ENCODE peak calls at places on chromosomes 12 and 14, in six cellular contexts. R is suprapubic skin, J is IMR-90, X is tibial nerve, S is HCT116, Q is A549. K is an unnamed sample. For H3K4me1, the result is how much of the 10 kb centered on the place peaks cover.

GRCh38 chr14:69170848-69171247 is 17.9 kb upstream of the DCAF5 start:
- DNase-seq in R (no peak), J (peak), Q (no peak), S (no peak), X (no peak), K (no peak)

GRCh38 chr14:100827751-100828447 is 2.0 kb downstream of the MEG3 start:
- DNase-seq in X (no peak), R (no peak), S (no peak), Q (no peak), J (peak), K (no peak)

GRCh38 chr12:122099856-122100255 is 21.3 kb downstream of the MLXIP start:
- DNase-seq in S (no peak), X (no peak), Q (no peak), J (no peak), R (peak), K (no peak)

GRCh38 chr12:103645202-103645601 is 58.1 kb downstream of the STAB2 start:
- DNase-seq in J (peak), S (no peak), X (no peak), Q (no peak), R (no peak), K (no peak)

GRCh38 chr12:105698047-105698446 is 367.6 kb downstream of the C12orf75 start:
- DNase-seq in S (no peak), R (no peak), J (no peak), X (no peak), Q (no peak), K (no peak)

GRCh38 chr14:101408077-101408831 is 153.0 kb upstream of the DIO3 start:
- DNase-seq in J (peak), Q (no peak), X (no peak), S (no peak), R (no peak), K (no peak)

GRCh38 chr12:16581416-16581815 is 24.5 kb downstream of the LMO3 start:
- DNase-seq in Q (no peak), S (no peak), X (no peak), J (peak), R (no peak), K (no peak)

GRCh38 chr14:56205906-56206305 is 87.7 kb downstream of the PELI2 start:
- DNase-seq in X (no peak), S (no peak), Q (no peak), J (no peak), R (no peak), K (no peak)

GRCh38 chr12:4555804-4556203 is 6.2 kb upstream of the DYRK4 start:
- DNase-seq in S (no peak), R (no peak), Q (no peak), J (peak), X (no peak), K (no peak)

GRCh38 chr12:8045952-8046944 is 13.7 kb downstream of the FOXJ2 start:
- DNase-seq in R (no peak), J (peak), X (peak), S (no peak), Q (peak), K (no peak)

GRCh38 chr12:107393043-107393725 is 292.4 kb upstream of the PWP1 start:
- DNase-seq in J (no peak), S (no peak), X (no peak), Q (no peak), R (no peak), K (no peak)

GRCh38 chr12:6306151-6306550 is 4.3 kb upstream of the PLEKHG6 start:
- DNase-seq in S (no peak), R (no peak), X (no peak), Q (no peak), J (no peak), K (no peak)

GRCh38 chr12:96236221-96236822 is 42.1 kb downstream of the ELK3 start:
- DNase-seq in X (no peak), J (peak), R (peak), Q (no peak), S (no peak), K (no peak)

GRCh38 chr14:65850429-65851145 is 438.1 kb downstream of the FUT8 start:
- DNase-seq in X (no peak), J (no peak), S (no peak), Q (no peak), R (no peak), K (peak)

GRCh38 chr12:49298160-49298559 is 3.2 kb downstream of the PRPH start:
- DNase-seq in Q (no peak), S (no peak), R (no peak), X (no peak), J (no peak), K (no peak)

GRCh38 chr12:90086281-90086680 is 377.6 kb upstream of the ATP2B1 start:
- DNase-seq in R (no peak), J (peak), X (no peak), S (no peak), Q (no peak), K (no peak)

GRCh38 chr12:4379410-4379809 is at the start of gene FGF23:
- DNase-seq in R (no peak), Q (no peak), J (peak), S (no peak), X (no peak), K (no peak)

GRCh38 chr12:47741340-47741703 is 16.0 kb upstream of the ENDOU start:
- DNase-seq in J (no peak), Q (no peak), R (peak), S (peak), X (peak), K (no peak)

GRCh38 chr12:16939871-16940306 is 333.9 kb upstream of the LMO3 start:
- DNase-seq in R (no peak), X (no peak), J (peak), Q (peak), S (peak), K (no peak)

GRCh38 chr12:90253674-90254181 is 545.1 kb upstream of the ATP2B1 start:
- DNase-seq in R (peak), Q (no peak), X (peak), S (peak), J (peak), K (no peak)

GRCh38 chr12:10395390-10395998 is 5.7 kb upstream of the KLRK1 start:
- DNase-seq in J (peak), Q (peak), X (no peak), R (no peak), S (no peak), K (no peak)

GRCh38 chr14:101075801-101076413 is 172.4 kb upstream of the RTL1 start:
- DNase-seq in S (no peak), Q (no peak), J (no peak), X (peak), R (peak), K (no peak)

GRCh38 chr12:23949212-23950010 is at the start of gene SOX5:
- DNase-seq in J (peak), Q (no peak), X (peak), R (no peak), S (no peak), K (no peak)

GRCh38 chr12:80412343-80412953 is 31.6 kb upstream of the PTPRQ start:
- DNase-seq in Q (peak), J (peak), R (no peak), X (no peak), S (peak), K (no peak)

GRCh38 chr12:16603916-16604575 is 1.9 kb downstream of the LMO3 start:
- DNase-seq in J (no peak), X (no peak), R (no peak), Q (no peak), S (no peak), K (no peak)

GRCh38 chr14:68214431-68214830 is 394.9 kb downstream of the RAD51B start:
- DNase-seq in S (no peak), X (no peak), J (no peak), Q (no peak), R (no peak), K (no peak)

GRCh38 chr12:93060666-93061413 is 131.7 kb upstream of the EEA1 start:
- DNase-seq in X (no peak), R (no peak), S (no peak), J (peak), Q (no peak), K (no peak)

GRCh38 chr12:3137268-3137761 is 60.1 kb downstream of the TSPAN9 start:
- DNase-seq in S (no peak), Q (peak), X (peak), J (peak), R (no peak), K (no peak)

DNA sequence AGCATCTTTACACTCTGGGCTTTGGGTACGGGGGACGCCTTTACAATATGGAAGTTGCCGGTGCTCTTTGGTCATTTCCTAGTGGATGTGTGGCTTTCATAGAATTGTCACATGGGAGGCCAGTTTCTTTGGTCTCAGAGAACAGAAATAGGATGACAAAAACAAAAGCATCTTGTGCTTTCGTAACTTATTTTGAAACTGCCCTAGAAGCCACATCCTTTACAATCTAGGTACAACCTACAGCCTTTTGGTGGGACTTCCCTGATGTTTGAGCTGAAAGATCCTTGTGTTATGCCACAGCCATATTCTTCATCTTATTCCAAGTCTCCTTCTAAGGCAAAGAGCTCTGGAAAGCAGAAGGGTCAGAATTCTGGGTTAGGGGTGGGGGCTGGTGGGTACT is 97.1 kb downstream of the NPAS3 start:
- DNase-seq in Q (no peak), S (no peak), R (no peak), X (no peak), J (no peak), K (no peak)
- H3K4me1 ChIP-seq in Q (under half), S (under half), R (under half), X (under half), J (under half), K (under half)

GRCh38 chr14:102508774-102509743 is 517 bp downstream of the ANKRD9 start:
- DNase-seq in R (peak), Q (no peak), X (peak), S (no peak), J (peak), K (no peak)
- TF ChIP-seq POLR2A in R (no peak), Q (no peak), X (peak), S (no peak), J (no peak), K (no peak)

DNA sequence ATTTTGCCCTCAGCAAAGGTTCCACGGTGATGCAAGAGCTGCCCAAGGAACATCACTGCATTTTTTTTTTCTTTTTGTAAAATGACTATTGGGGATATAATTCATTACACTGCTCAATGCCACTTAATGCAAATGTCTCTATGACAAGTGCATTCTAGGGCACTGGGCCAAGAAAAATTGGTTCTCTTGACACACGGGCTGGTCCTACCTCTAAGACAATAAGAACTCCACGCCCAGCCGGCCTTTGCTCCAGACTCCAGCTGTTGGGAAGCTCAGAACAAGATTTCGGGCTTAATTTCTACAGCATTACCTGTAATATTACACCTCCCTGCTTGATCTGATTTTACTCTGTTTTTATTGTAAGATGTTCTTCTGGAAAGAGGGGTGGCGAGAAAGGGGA is 48.8 kb upstream of the VRK1 start:
- DNase-seq in S (no peak), R (no peak), Q (no peak), X (no peak), J (no peak), K (no peak)
- H3K4me3 ChIP-seq in S (no peak), R (no peak), Q (no peak), X (no peak), J (no peak), K (no peak)

DNA sequence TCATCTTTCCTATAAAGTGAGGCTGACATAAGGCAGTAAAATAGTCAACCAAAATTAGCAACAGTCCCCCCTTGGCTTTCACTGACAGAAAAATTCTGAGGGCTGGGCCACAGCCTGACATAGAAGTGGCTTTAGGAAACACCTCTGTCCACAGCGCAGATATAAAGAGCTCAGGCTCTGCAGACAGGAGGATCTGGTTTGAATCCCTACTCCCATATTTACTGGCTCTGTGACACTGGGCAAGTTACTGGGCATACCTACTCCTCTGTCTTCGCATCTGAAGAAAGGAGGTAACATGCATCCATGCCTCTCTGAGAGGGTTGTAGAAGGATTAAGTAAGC is 95.3 kb downstream of the STXBP6 start:
- DNase-seq in R (no peak), X (no peak), S (no peak), J (no peak), Q (no peak), K (no peak)
- H3K4me1 ChIP-seq in R (under half), X (under half), S (under half), J (under half), Q (under half), K (under half)

GRCh38 chr14:75579882-75580281 is 1.5 kb downstream of the FLVCR2 start:
- DNase-seq in J (no peak), Q (no peak), R (no peak), X (no peak), S (no peak), K (no peak)

GRCh38 chr14:75578099-75578785 is at the start of gene FLVCR2:
- DNase-seq in Q (peak), J (peak), R (peak), X (peak), S (no peak), K (peak)

GRCh38 chr14:75577724-75578098 is 709 bp upstream of the FLVCR2 start:
- DNase-seq in S (peak), J (peak), Q (peak), X (peak), R (peak), K (peak)

GRCh38 chr14:75577090-75577489 is 1.3 kb upstream of the FLVCR2 start:
- DNase-seq in S (no peak), Q (no peak), X (no peak), J (no peak), R (no peak), K (no peak)

DNA sequence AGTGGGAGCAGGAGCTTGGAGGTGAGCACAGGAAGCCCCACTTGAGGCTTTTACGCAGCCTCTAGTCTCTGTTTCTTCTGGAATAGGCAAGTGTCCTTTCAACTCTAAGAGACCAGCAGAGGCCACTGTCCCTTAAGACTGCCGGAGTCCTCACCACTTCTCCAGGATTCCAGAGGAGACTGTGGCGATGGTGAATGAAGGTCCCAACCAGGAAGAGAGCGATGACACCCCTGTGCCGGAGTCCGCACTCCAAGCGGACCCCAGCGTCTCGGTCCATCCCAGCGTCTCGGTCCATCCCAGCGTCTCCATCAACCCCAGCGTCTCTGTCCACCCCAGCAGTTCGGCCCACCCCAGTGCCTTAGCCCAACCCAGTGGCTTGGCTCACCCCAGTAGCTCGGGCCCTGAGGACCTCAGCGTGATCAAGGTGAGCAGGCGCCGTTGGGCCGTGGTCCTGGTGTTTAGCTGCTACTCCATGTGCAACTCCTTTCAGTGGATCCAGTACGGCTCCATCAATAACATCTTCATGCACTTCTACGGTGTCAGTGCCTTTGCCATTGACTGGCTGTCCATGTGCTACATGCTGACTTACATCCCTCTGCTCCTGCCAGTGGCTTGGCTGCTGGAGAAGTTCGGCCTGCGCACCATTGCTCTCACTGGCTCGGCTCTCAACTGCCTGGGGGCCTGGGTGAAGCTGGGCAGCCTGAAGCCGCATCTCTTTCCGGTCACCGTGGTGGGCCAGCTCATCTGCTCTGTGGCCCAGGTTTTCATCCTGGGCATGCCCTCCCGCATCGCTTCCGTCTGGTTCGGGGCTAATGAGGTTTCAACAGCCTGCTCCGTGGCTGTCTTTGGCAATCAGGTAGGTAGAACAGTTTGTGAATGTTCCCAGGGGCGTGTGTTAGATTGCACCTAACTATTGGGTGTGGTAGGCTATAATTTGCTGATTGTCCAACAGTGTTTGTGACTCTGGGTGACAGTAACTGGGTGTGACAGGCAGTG is 664 bp downstream of the FLVCR2 start:
- DNase-seq in R (no peak), J (peak), X (peak), S (no peak), Q (peak), K (no peak)
- TF ChIP-seq POLR2A in R (no peak), J (no peak), X (peak), S (no peak), Q (no peak), K (no peak)

K was measured in vagina.